ENCODE peak calls at places on chromosomes 6 and 20, in six cellular contexts. K, P, Q, H, I and U are unnamed samples.

GRCh38 chr20:38790210-38791053 is 15.1 kb upstream of the PPP1R16B start:
- DNase-seq in P (no peak), Q (no peak), H (peak; percentile 32), I (peak; percentile 29), K (no peak), U (no peak)

GRCh38 chr6:35319346-35320030 is 21.9 kb downstream of the DEF6 start:
- DNase-seq in I (no peak), K (no peak), P (no peak), Q (no peak), H (no peak), U (no peak)

GRCh38 chr6:45513331-45513730 is 135.6 kb upstream of the SUPT3H start:
- DNase-seq in P (no peak), K (no peak), Q (no peak), I (no peak), H (no peak), U (no peak)

GRCh38 chr6:50826803-50827202 is 8.1 kb downstream of the TFAP2B start:
- DNase-seq in H (no peak), Q (no peak), K (no peak), I (no peak), P (no peak), U (no peak)

GRCh38 chr20:56710577-56711465 is 81.7 kb downstream of the TFAP2C start:
- DNase-seq in K (no peak), P (no peak), H (no peak), Q (no peak), I (no peak), U (no peak)

GRCh38 chr20:4607287-4607713 is 114.4 kb upstream of the PRND start:
- DNase-seq in K (peak; percentile 62), P (peak; percentile 55), I (peak; percentile 48), H (peak; percentile 64), Q (peak; percentile 52), U (peak; percentile 26)

GRCh38 chr6:127630800-127631199 is 53.8 kb downstream of the C6orf58 start:
- DNase-seq in K (no peak), Q (no peak), I (no peak), H (no peak), P (no peak), U (no peak)

GRCh38 chr6:21935561-21936028 is 342.0 kb downstream of the SOX4 start:
- DNase-seq in K (no peak), P (peak; percentile 28), H (no peak), I (peak; percentile 37), Q (peak; percentile 52), U (no peak)

GRCh38 chr20:5806457-5807263 is 56.5 kb downstream of the SHLD1 start:
- DNase-seq in H (no peak), P (no peak), I (no peak), K (no peak), Q (no peak), U (no peak)

DNA sequence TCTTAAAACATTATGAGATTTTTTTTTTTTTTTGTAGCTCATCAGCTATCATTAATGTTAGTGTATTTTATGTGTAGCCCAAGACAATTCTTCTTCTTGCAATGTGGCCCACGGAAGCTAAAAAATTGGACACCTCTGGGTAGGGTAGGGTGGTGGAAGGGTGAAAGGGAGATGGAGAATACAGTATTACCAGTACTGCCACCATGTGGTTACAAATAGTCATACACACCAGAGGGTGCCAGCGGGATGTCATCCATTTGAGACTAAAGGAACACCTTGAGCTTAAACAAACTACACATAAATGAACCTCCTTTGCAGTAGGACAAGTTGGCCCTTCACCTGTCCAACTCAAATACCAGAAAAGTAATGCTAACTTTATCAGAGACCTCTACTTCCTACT is 601.9 kb downstream of the HTR1B start:
- DNase-seq in K (no peak), H (peak; percentile 38), I (no peak), Q (no peak), P (no peak), U (peak; percentile 7)
- TF ChIP-seq CTCF in K (no peak), H (peak; percentile 59), I (no peak), Q (peak; percentile 26), P (peak; percentile 13), U (peak; percentile 32)

DNA sequence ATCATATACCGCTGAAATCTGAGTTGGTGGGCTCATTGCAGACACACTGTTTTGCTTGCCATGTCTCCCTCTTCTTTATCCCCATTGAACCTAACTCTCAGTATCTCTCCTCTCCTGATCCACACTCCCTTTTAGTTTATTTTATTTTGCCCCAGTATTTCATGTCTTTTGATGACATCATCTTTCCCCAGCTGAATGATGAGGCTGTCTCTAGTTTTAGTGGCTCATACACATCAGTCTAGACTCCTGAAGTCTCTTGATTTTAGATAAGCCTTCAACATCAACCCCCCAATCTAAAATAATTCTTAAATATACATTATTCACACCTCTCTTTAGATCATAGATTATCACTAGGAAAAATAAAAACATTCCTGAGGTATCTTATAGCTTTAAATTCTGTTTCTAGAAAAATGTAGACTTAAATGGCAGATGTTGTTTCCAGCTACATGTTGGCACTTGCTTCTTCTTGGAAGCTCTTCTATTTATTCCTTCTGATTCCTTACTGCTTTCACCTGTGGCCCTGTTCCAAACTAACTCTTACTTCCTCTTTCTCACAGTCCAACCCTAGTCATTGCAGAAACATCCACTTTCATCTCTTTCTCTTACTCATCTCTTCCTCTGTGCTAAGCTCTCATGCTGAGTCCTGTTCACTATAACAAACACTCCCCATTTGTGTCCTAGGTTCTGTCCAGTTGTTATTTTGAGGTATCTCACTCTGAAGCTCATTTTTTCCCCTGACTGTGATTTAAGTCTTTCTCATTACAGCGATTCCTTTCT is 191.9 kb upstream of the SLC35B3 start:
- DNase-seq in I (no peak), H (no peak), P (no peak), Q (no peak), K (no peak), U (no peak)
- TF ChIP-seq CTCF in I (no peak), H (no peak), P (no peak), Q (no peak), K (no peak), U (no peak)

GRCh38 chr20:54454982-54455381 is 20.4 kb upstream of the DOK5 start:
- DNase-seq in P (no peak), Q (no peak), H (no peak), K (no peak), I (no peak), U (no peak)

GRCh38 chr20:54458219-54458618 is 17.2 kb upstream of the DOK5 start:
- DNase-seq in K (no peak), I (no peak), H (no peak), Q (no peak), P (no peak), U (no peak)

GRCh38 chr20:54459279-54459678 is 16.1 kb upstream of the DOK5 start:
- DNase-seq in H (no peak), Q (no peak), P (no peak), K (no peak), I (no peak), U (no peak)

GRCh38 chr20:54456423-54456822 is 19.0 kb upstream of the DOK5 start:
- DNase-seq in Q (no peak), I (no peak), K (no peak), H (no peak), P (no peak), U (peak; percentile 8)

GRCh38 chr20:54456972-54457371 is 18.4 kb upstream of the DOK5 start:
- DNase-seq in H (no peak), P (no peak), K (no peak), Q (no peak), I (no peak), U (no peak)
- TF ChIP-seq CTCF in H (no peak), P (no peak), K (no peak), Q (no peak), I (no peak), U (peak; percentile 21)

DNA sequence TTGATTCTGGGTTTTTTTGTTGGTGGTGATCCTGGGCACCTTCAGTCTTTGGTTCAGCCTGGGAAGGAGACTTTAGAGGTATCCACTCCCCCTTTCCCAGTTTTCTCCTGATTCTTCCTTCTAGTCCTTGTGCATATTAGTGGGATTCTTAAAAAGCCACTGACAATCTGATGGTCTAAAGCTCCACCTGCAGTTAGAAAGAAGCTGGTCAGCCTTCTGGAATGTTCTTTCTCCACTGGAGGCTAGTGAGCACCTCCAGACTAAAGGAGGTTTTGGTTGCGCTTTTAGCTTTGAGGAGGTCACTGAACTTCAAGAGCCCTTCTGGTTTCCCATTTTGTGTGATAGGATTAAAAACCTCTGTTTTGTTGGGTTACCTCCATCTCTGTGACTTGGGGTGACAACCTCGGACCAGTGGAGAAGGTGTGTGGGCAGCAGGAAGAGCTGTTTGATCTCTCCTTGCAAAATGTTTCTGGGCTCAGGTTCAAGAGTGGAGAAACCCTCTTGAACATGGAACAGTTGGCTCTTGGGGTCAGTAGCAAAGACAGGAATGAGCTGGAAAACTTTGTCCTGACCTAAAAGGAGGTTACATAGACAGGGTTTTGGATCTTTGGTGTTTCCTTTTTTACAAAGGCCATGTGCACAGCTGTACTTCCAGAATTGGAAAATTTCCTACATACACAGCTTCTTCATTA is 29.0 kb downstream of the JARID2 start:
- DNase-seq in Q (no peak), K (no peak), H (no peak), P (no peak), I (no peak), U (no peak)
- TF ChIP-seq CTCF in Q (no peak), K (peak; percentile 29), H (no peak), P (peak; percentile 28), I (no peak), U (no peak)

DNA sequence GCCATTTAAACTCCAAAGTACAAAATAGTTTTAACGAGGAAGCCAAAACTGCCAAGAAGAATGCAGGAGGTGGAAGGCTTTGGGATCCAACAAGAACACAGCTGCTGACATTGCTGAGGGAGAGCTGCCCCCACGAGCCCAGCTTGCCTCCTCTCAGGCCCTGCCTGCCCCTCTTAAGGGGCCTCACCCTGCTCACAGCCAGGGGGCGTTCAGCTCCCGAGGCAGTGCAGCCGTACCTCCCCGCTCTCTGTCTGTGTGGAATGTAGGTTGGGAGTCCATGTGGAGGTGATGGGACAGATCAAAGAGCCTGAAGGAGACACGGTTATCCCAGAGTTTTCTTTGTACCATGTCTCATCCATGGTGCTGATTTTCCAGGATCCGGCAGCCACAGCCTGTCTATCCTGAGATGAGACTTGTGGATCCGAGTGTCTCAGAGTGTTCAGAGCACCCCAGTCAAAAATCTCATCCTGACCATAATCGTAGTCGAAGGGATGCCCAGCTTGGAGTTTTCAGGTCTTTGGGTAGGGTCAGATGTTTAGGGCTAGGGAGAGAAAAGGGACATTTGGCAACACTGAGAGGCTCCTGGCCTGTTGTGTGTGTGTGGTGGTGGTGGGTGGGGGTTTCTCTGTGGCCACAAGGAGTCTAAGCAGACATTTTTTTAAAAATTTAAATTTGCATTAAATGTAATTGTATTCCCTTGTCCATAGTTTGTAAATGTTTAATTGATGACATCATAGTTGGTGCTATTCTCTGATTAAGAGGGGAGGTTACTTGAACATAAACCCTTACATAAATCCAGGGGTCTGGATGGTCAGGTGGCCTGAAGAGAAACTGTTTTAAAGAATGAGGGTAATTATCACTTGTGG is 111.4 kb upstream of the CLDN20 start:
- DNase-seq in H (peak; percentile 31), Q (no peak), I (no peak), P (no peak), K (no peak), U (no peak)
- TF ChIP-seq CTCF in H (no peak), Q (no peak), I (no peak), P (no peak), K (no peak), U (no peak)

DNA sequence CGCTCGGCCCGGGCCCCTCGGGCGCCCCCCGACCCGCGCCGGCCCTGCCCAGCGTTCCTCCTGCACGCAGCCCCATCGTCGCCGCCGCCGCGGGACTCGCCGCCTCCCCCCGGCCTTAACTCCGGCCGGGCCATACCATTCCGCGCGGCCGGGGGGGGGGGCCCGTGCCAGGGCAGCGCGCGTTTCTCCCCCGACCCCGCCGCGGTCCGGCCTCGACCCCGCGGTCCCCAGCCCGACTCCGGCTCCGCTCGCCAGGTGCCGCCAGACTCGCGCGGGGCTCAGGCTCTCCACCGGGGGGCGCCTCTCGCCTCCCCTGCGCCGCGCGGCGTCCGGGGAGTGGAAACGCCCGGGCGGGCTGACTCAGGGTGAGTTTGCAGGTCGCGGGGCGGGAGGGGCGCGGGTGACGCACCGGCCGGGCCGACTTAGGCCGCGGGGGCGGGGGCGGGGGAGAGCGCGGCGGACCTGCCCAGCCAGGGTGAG is at the start of gene SRXN1:
- DNase-seq in H (peak; percentile 87), P (peak; percentile 91), Q (peak; percentile 89), K (peak; percentile 90), I (peak; percentile 94), U (peak; percentile 61)
- TF ChIP-seq CTCF in H (peak; percentile 73), P (peak; percentile 51), Q (peak; percentile 44), K (peak; percentile 70), I (no peak), U (peak; percentile 70)